ENCODE peak calls at places on chromosomes 4 and X, in nine cellular contexts. F is SK-N-SH, G is ovary, O is tibial nerve, N is A549, Y is suprapubic skin, W is GM12878, P is K562, E is sigmoid colon. M is an unnamed sample. For H3K4me1, the result is how much of the 10 kb centered on the place peaks cover.

GRCh38 chr4:7291372-7292135 is 99.2 kb downstream of the SORCS2 start:
- DNase-seq in F (no peak), G (peak), O (peak), N (no peak), Y (no peak), W (no peak), P (no peak), E (peak), M (no peak)

GRCh38 chr4:1414831-1415680 is 8.8 kb upstream of the NKX1-1 start:
- DNase-seq in F (peak), G (no peak), O (no peak), N (no peak), Y (peak), W (no peak), P (peak), E (peak), M (no peak)

GRCh38 chr4:90536408-90536807 is 409.2 kb downstream of the CCSER1 start:
- DNase-seq in F (peak), G (no peak), O (no peak), N (no peak), Y (no peak), W (no peak), P (no peak), E (no peak), M (no peak)

GRCh38 chrX:129091097-129091496 is 432.2 kb downstream of the SMARCA1 start:
- DNase-seq in F (no peak), G (no peak), O (no peak), N (no peak), Y (no peak), W (no peak), P (no peak), E (no peak), M (no peak)

GRCh38 chr4:144595681-144596080 is 50.3 kb upstream of the HHIP start:
- DNase-seq in F (no peak), G (no peak), O (no peak), N (no peak), Y (no peak), W (no peak), P (no peak), E (no peak), M (no peak)

GRCh38 chrX:119041175-119041574 is 31.6 kb upstream of the CT47C1 start:
- DNase-seq in F (no peak), G (peak), O (peak), N (peak), Y (no peak), W (no peak), P (peak), E (peak), M (no peak)

GRCh38 chr4:40564815-40565505 is 64.7 kb downstream of the RBM47 start:
- DNase-seq in F (no peak), G (no peak), O (no peak), N (no peak), Y (no peak), W (no peak), P (no peak), E (no peak), M (no peak)

GRCh38 chr4:1337376-1337831 is 9.6 kb upstream of the UVSSA start:
- DNase-seq in F (no peak), G (no peak), O (no peak), N (no peak), Y (no peak), W (no peak), P (no peak), E (no peak), M (no peak)

GRCh38 chr4:3368841-3369760 is 72.7 kb upstream of the HGFAC start:
- DNase-seq in F (peak), G (no peak), O (no peak), N (no peak), Y (no peak), W (no peak), P (no peak), E (peak), M (peak)

GRCh38 chr4:3367866-3368265 is 73.9 kb upstream of the HGFAC start:
- DNase-seq in F (no peak), G (no peak), O (no peak), N (no peak), Y (no peak), W (no peak), P (no peak), E (no peak), M (no peak)

GRCh38 chr4:3366893-3367775 is 74.3 kb downstream of the RGS12 start:
- DNase-seq in F (peak), G (no peak), O (no peak), N (no peak), Y (no peak), W (no peak), P (no peak), E (peak), M (peak)

GRCh38 chr4:3369781-3370660 is 71.7 kb upstream of the HGFAC start:
- DNase-seq in F (peak), G (no peak), O (no peak), N (no peak), Y (no peak), W (no peak), P (no peak), E (peak), M (peak)

GRCh38 chr4:3368334-3368733 is 73.4 kb upstream of the HGFAC start:
- DNase-seq in F (no peak), G (no peak), O (no peak), N (no peak), Y (no peak), W (no peak), P (no peak), E (peak), M (peak)
- H3K4me1 ChIP-seq in F (under half), G (under half), O (under half), N (under half), Y (under half), W (under half), P (under half), E (under half), M (under half)

DNA sequence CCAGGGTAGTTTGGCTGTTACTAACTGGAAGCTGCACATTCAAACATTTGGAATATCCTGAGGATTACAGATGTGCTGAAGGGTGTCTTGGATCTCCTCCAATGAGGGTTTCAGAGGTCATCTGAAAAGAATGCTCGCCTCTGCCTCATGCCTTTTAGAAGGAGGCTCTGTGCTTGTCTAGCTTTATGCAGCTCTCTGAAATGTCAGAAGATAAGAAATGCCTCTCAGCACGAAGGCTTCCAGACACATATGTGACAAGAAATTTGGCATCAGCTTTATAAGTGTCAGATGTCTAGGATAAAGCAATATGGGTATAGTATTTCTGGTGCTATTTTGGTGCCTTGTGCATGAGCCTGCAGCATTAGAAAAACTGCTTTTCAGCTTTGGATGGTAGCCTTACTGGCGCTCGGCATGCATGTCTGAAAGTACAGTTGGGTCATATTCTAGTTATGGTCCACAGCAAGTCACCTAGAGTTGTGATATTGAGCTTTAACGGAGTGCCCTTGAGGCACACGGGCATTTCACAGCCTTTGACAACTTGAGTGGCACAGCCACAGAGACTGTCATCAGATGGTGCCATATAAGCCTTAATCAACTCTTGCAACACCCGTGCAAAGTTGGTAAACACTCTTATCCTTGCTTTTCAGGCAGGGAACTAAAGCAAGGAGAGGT is 70.8 kb upstream of the PGRMC2 start:
- DNase-seq in F (no peak), G (no peak), O (no peak), N (peak), Y (no peak), W (no peak), P (no peak), E (no peak), M (no peak)
- TF ChIP-seq EP300 in F (peak), G (no peak), O (no peak), N (peak), Y (no peak), W (no peak), P (no peak), E (no peak), M (no peak)

GRCh38 chr4:26879805-26880204 is 19.2 kb downstream of the STIM2 start:
- DNase-seq in F (no peak), G (no peak), O (no peak), N (no peak), Y (no peak), W (no peak), P (peak), E (no peak), M (no peak)
- H3K4me1 ChIP-seq in F (under half), G (under half), O (under half), N (under half), Y (under half), W (under half), P (under half), E (under half), M (under half)

DNA sequence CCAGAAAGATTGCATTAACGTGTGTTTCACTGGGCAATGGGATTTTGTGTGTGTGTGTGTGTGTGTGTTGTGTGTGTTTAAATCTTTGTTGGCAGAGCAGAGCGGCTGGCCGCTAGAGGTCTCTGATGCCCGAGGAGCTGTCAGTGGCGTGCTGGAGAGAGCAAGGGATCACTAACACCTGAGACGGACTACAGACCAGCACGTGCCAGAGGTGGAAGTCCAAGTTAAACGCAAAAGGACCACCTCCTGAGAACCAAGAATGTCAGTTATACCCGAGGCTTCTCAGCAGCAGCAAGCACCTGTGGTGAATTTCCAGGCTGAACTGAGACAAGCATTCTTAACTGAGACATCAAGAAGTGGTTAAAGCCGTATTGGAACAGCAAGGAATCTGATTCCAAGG is 9.0 kb upstream of the SLC25A14 start:
- DNase-seq in F (peak), G (peak), O (no peak), N (peak), Y (no peak), W (peak), P (peak), E (no peak), M (no peak)
- TF ChIP-seq EP300 in F (no peak), G (no peak), O (no peak), N (no peak), Y (no peak), W (no peak), P (no peak), E (no peak), M (no peak)

DNA sequence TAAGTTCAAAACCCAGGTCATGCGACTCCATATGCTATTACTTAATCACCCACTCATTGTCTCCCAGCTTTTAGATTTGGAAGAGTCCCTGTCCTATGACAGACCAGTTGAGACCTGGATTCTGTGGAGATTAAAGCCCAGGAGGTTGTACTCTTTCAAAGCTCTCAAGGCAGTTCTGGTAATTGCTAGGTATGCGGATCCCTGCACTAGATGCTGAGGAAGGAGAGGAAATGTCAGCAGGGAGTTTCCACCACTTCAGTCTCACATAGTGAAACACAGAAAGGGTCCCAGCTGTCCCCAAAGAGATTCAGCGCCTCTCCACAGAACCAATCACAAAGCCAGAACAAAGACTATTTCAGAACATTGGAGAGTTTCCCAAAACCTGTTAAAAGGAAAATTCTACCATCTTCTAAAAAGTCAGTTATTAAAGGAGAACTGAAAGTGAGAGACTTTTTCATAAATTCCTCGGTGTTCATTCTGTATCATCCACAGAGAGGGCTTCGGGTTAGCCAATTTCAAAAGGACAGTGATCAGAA is 53.4 kb downstream of the IRF2 start:
- DNase-seq in F (no peak), G (no peak), O (no peak), N (no peak), Y (no peak), W (peak), P (no peak), E (no peak), M (no peak)
- H3K4me1 ChIP-seq in F (under half), G (under half), O (half or more), N (under half), Y (under half), W (half or more), P (under half), E (under half), M (under half)

GRCh38 chrX:107659768-107660167 is 31.5 kb downstream of the PRPS1 start:
- DNase-seq in F (peak), G (no peak), O (peak), N (peak), Y (no peak), W (no peak), P (peak), E (no peak), M (no peak)
- TF ChIP-seq EP300 in F (no peak), G (no peak), O (peak), N (no peak), Y (no peak), W (no peak), P (no peak), E (no peak), M (no peak)

GRCh38 chr4:165404696-165405095 is 25.9 kb downstream of the CPE start:
- DNase-seq in F (no peak), G (no peak), O (no peak), N (no peak), Y (no peak), W (no peak), P (no peak), E (no peak), M (no peak)
- H3K4me1 ChIP-seq in F (under half), G (under half), O (under half), N (under half), Y (under half), W (under half), P (under half), E (under half), M (under half)

M was measured in esophagus muscularis mucosa.